ENCODE peak calls at places on chromosomes 3 and 15, in ten cellular contexts. J, D, U, I, E, S, K, Q, H and M are unnamed samples.

GRCh38 chr15:44808557-44808956 is 72.2 kb downstream of the TRIM69 start:
- DNase-seq in J (no peak), D (no peak), U (no peak), I (no peak), E (no peak), S (no peak), K (no peak), Q (no peak), H (no peak), M (no peak)

GRCh38 chr3:10000686-10001085 is 14.0 kb upstream of the EMC3 start:
- DNase-seq in J (no peak), D (no peak), U (no peak), I (no peak), E (no peak), S (no peak), K (no peak), Q (no peak), H (no peak), M (no peak)

GRCh38 chr3:168186293-168186983 is 90.7 kb upstream of the GOLIM4 start:
- DNase-seq in J (no peak), D (no peak), U (no peak), I (no peak), E (no peak), S (no peak), K (no peak), Q (no peak), H (no peak), M (no peak)

GRCh38 chr15:35151381-35151780 is 66.3 kb upstream of the NANOGP8 start:
- DNase-seq in J (no peak), D (no peak), U (peak; percentile 45), I (no peak), E (no peak), S (no peak), K (no peak), Q (no peak), H (no peak), M (no peak)

GRCh38 chr3:40079845-40080240 is 229.7 kb upstream of the EIF1B start:
- DNase-seq in J (no peak), D (no peak), U (no peak), I (no peak), E (no peak), S (peak; percentile 28), K (no peak), Q (no peak), H (no peak), M (no peak)

GRCh38 chr15:101613130-101614000 is 38.8 kb downstream of the TM2D3 start:
- DNase-seq in J (peak; percentile 90), D (peak; percentile 52), U (peak; percentile 97), I (no peak), E (peak; percentile 26), S (peak; percentile 48), K (no peak), Q (no peak), H (peak; percentile 56), M (no peak)

GRCh38 chr15:100464895-100465294 is 63.9 kb downstream of the CERS3 start:
- DNase-seq in J (no peak), D (no peak), U (no peak), I (no peak), E (no peak), S (no peak), K (no peak), Q (peak; percentile 4), H (no peak), M (no peak)

GRCh38 chr15:45588199-45588910 is 1.2 kb downstream of the BLOC1S6 start:
- DNase-seq in J (no peak), D (no peak), U (no peak), I (no peak), E (no peak), S (peak; percentile 22), K (no peak), Q (no peak), H (no peak), M (no peak)

GRCh38 chr3:4742359-4742758 is 236.9 kb upstream of the BHLHE40 start:
- DNase-seq in J (no peak), D (no peak), U (no peak), I (no peak), E (no peak), S (no peak), K (no peak), Q (no peak), H (no peak), M (no peak)

GRCh38 chr3:42055291-42055690 is 35.9 kb upstream of the TRAK1 start:
- DNase-seq in J (no peak), D (no peak), U (no peak), I (no peak), E (no peak), S (peak; percentile 79), K (no peak), Q (no peak), H (no peak), M (no peak)

GRCh38 chr3:38312356-38312755 is 30.3 kb downstream of the SLC22A14 start:
- DNase-seq in J (no peak), D (no peak), U (no peak), I (no peak), E (no peak), S (no peak), K (no peak), Q (no peak), H (no peak), M (no peak)

GRCh38 chr15:66630801-66631351 is 65.1 kb upstream of the LCTL start:
- DNase-seq in J (no peak), D (no peak), U (no peak), I (no peak), E (no peak), S (peak; percentile 43), K (no peak), Q (no peak), H (no peak), M (no peak)

GRCh38 chr15:67322481-67322880 is 67.9 kb downstream of the IQCH start:
- DNase-seq in J (no peak), D (no peak), U (no peak), I (no peak), E (no peak), S (no peak), K (no peak), Q (no peak), H (no peak), M (no peak)

GRCh38 chr15:69912116-69912515 is 185.6 kb downstream of the TLE3 start:
- DNase-seq in J (no peak), D (no peak), U (no peak), I (no peak), E (no peak), S (no peak), K (no peak), Q (no peak), H (no peak), M (no peak)
- TF ChIP-seq CTCF in J (no peak), D (no peak), U (no peak), I (no peak), E (no peak), S (no peak), K (no peak), Q (no peak), H (no peak), M (no peak)

GRCh38 chr3:8557298-8557697 is 55.7 kb downstream of the LMCD1 start:
- DNase-seq in J (peak; percentile 38), D (no peak), U (no peak), I (no peak), E (no peak), S (peak; percentile 54), K (no peak), Q (no peak), H (no peak), M (no peak)

GRCh38 chr3:8559351-8559750 is 57.7 kb downstream of the LMCD1 start:
- DNase-seq in J (no peak), D (no peak), U (no peak), I (no peak), E (no peak), S (no peak), K (no peak), Q (no peak), H (no peak), M (no peak)

GRCh38 chr3:8560608-8561007 is 59.0 kb downstream of the LMCD1 start:
- DNase-seq in J (no peak), D (peak; percentile 43), U (no peak), I (no peak), E (no peak), S (peak; percentile 98), K (no peak), Q (no peak), H (no peak), M (no peak)

GRCh38 chr3:8556470-8556869 is 54.8 kb downstream of the LMCD1 start:
- DNase-seq in J (no peak), D (no peak), U (no peak), I (no peak), E (no peak), S (no peak), K (no peak), Q (no peak), H (no peak), M (no peak)

GRCh38 chr3:8558645-8559044 is 57.0 kb downstream of the LMCD1 start:
- DNase-seq in J (no peak), D (no peak), U (no peak), I (no peak), E (no peak), S (no peak), K (no peak), Q (no peak), H (no peak), M (no peak)
- TF ChIP-seq CTCF in J (no peak), D (no peak), U (no peak), I (no peak), E (no peak), S (no peak), K (no peak), Q (no peak), H (no peak), M (no peak)

GRCh38 chr3:14265246-14265962 is 86.8 kb downstream of the LSM3 start:
- DNase-seq in J (no peak), D (no peak), U (no peak), I (no peak), E (peak; percentile 55), S (peak; percentile 70), K (no peak), Q (no peak), H (no peak), M (no peak)
- TF ChIP-seq CTCF in J (no peak), D (no peak), U (no peak), I (no peak), E (no peak), S (no peak), K (no peak), Q (no peak), H (no peak), M (no peak)

GRCh38 chr3:66178206-66178605 is 42.6 kb upstream of the SLC25A26 start:
- DNase-seq in J (no peak), D (no peak), U (no peak), I (no peak), E (no peak), S (no peak), K (no peak), Q (no peak), H (no peak), M (no peak)

GRCh38 chr3:66177026-66177425 is 43.8 kb upstream of the SLC25A26 start:
- DNase-seq in J (no peak), D (no peak), U (no peak), I (no peak), E (no peak), S (no peak), K (no peak), Q (no peak), H (no peak), M (no peak)

DNA sequence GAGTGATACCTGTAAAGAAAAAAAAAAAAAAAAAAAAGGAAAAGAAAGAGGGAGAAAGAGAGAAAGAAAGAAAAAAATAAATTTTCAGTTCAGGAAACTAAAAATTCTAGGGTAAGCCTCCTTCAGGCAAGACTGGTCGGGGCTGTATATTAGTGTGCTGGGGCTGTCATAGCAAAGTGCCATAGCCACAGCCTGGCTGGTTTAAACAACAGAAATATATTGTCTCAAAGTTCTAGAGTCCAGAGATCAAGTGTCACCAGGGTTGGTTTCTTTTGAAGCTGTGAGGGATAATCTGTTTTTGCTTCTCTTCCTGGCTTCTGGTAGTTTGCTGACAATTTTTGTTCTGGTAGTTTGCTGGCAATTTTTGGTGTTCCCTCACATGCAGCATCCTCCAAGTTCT is 48.4 kb upstream of the SLC25A26 start:
- DNase-seq in J (no peak), D (no peak), U (no peak), I (no peak), E (no peak), S (no peak), K (no peak), Q (no peak), H (no peak), M (no peak)
- TF ChIP-seq CTCF in J (no peak), D (no peak), U (no peak), I (no peak), E (no peak), S (no peak), K (no peak), Q (no peak), H (no peak), M (no peak)